ENCODE peak calls at places on chromosomes 2 and 18, in seven cellular contexts. M is WERI-Rb-1; R is tibial artery; C is K562; S is breast epithelium; F is CD8-positive, alpha-beta T cell; H is uterus. K is an unnamed sample.

GRCh38 chr2:67487993-67488392 is 90.9 kb downstream of the ETAA1 start:
- DNase-seq in R (no peak), F (no peak), M (no peak), H (no peak), S (no peak), C (no peak), K (no peak)

GRCh38 chr2:38620282-38620977 is 17.7 kb upstream of the HNRNPLL start:
- DNase-seq in F (no peak), H (no peak), M (no peak), R (no peak), S (no peak), C (no peak), K (no peak)

GRCh38 chr2:166916987-166917386 is 28.7 kb downstream of the XIRP2 start:
- DNase-seq in R (no peak), S (no peak), F (no peak), M (no peak), C (no peak), H (no peak), K (no peak)

GRCh38 chr2:105291981-105292380 is 37.6 kb downstream of the TGFBRAP1 start:
- DNase-seq in F (no peak), S (no peak), H (no peak), C (no peak), M (no peak), R (no peak), K (no peak)

GRCh38 chr2:68368657-68369339 is 3.7 kb downstream of the PLEK start:
- DNase-seq in F (no peak), C (no peak), S (no peak), M (peak), H (no peak), R (no peak), K (no peak)

GRCh38 chr18:8609711-8610441 is 639 bp downstream of the RAB12 start:
- DNase-seq in C (no peak), M (peak), R (no peak), F (no peak), H (peak), S (no peak), K (peak)

GRCh38 chr2:231891514-231891905 is 34.7 kb downstream of the NPPC start:
- DNase-seq in M (no peak), R (no peak), S (no peak), H (no peak), C (peak), F (no peak), K (no peak)

GRCh38 chr18:66558773-66559172 is 45.1 kb downstream of the CDH19 start:
- DNase-seq in H (no peak), R (no peak), F (no peak), M (no peak), S (no peak), C (no peak), K (no peak)

GRCh38 chr2:159118115-159118858 is 149.8 kb downstream of the TANC1 start:
- DNase-seq in M (peak), S (peak), C (peak), F (peak), R (peak), H (peak), K (peak)

GRCh38 chr18:62354171-62354570 is 29.1 kb downstream of the TNFRSF11A start:
- DNase-seq in R (no peak), M (no peak), C (no peak), H (no peak), F (no peak), S (no peak), K (no peak)

GRCh38 chr2:8558096-8558495 is 123.8 kb upstream of the ID2 start:
- DNase-seq in M (peak), S (no peak), F (no peak), H (peak), C (no peak), R (no peak), K (no peak)

GRCh38 chr2:165793161-165793778 is 777 bp downstream of the GALNT3 start:
- DNase-seq in F (no peak), H (no peak), M (no peak), R (no peak), C (no peak), S (peak), K (peak)

GRCh38 chr2:233338969-233339368 is 15.3 kb upstream of the DGKD start:
- DNase-seq in F (no peak), R (no peak), H (no peak), M (no peak), S (no peak), C (no peak), K (no peak)

GRCh38 chr2:181461056-181461630 is 4.0 kb downstream of the ITGA4 start:
- DNase-seq in C (no peak), R (no peak), F (no peak), M (no peak), H (no peak), S (no peak), K (no peak)

GRCh38 chr2:41926614-41927580 is 120.9 kb upstream of the PKDCC start:
- DNase-seq in C (peak), F (no peak), S (peak), R (peak), H (peak), M (no peak), K (no peak)

GRCh38 chr2:202717598-202718310 is 83.0 kb downstream of the FAM117B start:
- DNase-seq in M (no peak), R (no peak), S (no peak), H (no peak), F (no peak), C (no peak), K (no peak)

GRCh38 chr2:196468394-196468793 is 171.1 kb upstream of the CCDC150 start:
- DNase-seq in F (no peak), R (no peak), H (no peak), S (no peak), M (no peak), C (no peak), K (no peak)

GRCh38 chr2:237223208-237223861 is 137.6 kb downstream of the COPS8 start:
- DNase-seq in M (no peak), S (peak), H (peak), R (peak), C (no peak), F (no peak), K (peak)

GRCh38 chr2:159035790-159036411 is 67.5 kb downstream of the TANC1 start:
- DNase-seq in M (peak), S (peak), C (peak), R (no peak), H (peak), F (no peak), K (peak)

GRCh38 chr2:28269019-28269784 is 123.5 kb upstream of the FOSL2 start:
- DNase-seq in M (no peak), R (no peak), H (peak), S (no peak), F (no peak), C (peak), K (peak)

GRCh38 chr2:231696004-231696367 is 12.3 kb upstream of the PTMA start:
- DNase-seq in F (no peak), C (no peak), H (peak), R (peak), S (no peak), M (no peak), K (no peak)

GRCh38 chr2:62586981-62587380 is 81.0 kb upstream of the TMEM17 start:
- DNase-seq in R (no peak), F (no peak), M (no peak), C (no peak), S (no peak), H (no peak), K (no peak)

GRCh38 chr18:7000484-7001096 is 117.0 kb downstream of the LAMA1 start:
- DNase-seq in C (no peak), R (no peak), M (no peak), S (no peak), H (no peak), F (no peak), K (no peak)

GRCh38 chr18:54825626-54826344 is 2.5 kb upstream of the RAB27B start:
- DNase-seq in H (no peak), M (no peak), F (no peak), S (no peak), R (no peak), C (no peak), K (no peak)

GRCh38 chr2:136212426-136213378 is 94.8 kb upstream of the CXCR4 start:
- DNase-seq in H (no peak), R (no peak), F (peak), C (no peak), S (no peak), M (no peak), K (no peak)

GRCh38 chr18:57743008-57743407 is 60.1 kb downstream of the ATP8B1 start:
- DNase-seq in F (no peak), S (no peak), R (no peak), M (no peak), C (no peak), H (no peak), K (no peak)

GRCh38 chr2:221851531-221852045 is 279.5 kb upstream of the EPHA4 start:
- DNase-seq in S (no peak), C (no peak), F (no peak), H (no peak), M (no peak), R (no peak), K (no peak)

GRCh38 chr2:86225581-86225980 is 26.3 kb downstream of the MRPL35 start:
- DNase-seq in H (peak), F (peak), R (peak), S (no peak), C (no peak), M (no peak), K (no peak)

GRCh38 chr2:12202301-12202700 is 455.9 kb downstream of the LPIN1 start:
- DNase-seq in R (no peak), H (no peak), C (no peak), S (peak), M (no peak), F (no peak), K (no peak)

GRCh38 chr2:183950673-183951072 is 647.7 kb upstream of the ZNF804A start:
- DNase-seq in C (no peak), F (no peak), H (no peak), S (no peak), R (no peak), M (no peak), K (no peak)

GRCh38 chr2:20065885-20066602 is 14.6 kb upstream of the LAPTM4A start:
- DNase-seq in M (no peak), C (no peak), R (no peak), H (peak), S (peak), F (no peak), K (no peak)

GRCh38 chr18:68778280-68778875 is 19.5 kb upstream of the CCDC102B start:
- DNase-seq in S (no peak), F (no peak), H (no peak), M (no peak), C (no peak), R (no peak), K (no peak)

GRCh38 chr2:238549866-238550265 is 123.1 kb downstream of the ASB1 start:
- DNase-seq in M (no peak), F (no peak), H (no peak), S (no peak), C (no peak), R (no peak), K (no peak)

DNA sequence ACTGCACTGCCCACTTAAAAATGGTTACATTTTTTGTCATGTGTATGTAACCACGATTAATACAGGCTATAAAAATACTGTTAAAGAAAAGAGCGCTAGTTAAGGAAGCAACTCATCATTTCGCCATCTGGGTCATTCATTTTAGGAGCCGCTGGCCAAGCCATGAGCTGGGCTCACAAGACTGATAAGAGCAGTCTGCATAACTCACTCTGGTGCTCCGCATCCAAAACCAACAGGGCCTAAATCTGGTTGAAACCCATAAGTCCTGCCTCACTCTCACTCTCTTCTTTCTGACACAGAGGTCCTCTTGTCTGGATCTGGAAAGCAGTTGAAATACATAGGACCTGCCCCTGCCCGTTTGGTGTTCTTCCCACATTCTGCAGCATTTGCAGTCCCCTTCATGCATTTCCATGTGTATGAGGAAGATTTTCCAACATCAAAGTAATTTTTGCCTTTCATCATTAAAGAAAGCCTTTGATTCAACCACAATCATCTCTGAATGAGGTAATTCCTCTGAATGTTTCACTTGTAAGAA is 112.0 kb downstream of the VAPA start:
- DNase-seq in F (no peak), H (peak), S (no peak), R (no peak), C (no peak), M (no peak), K (peak)
- H3K4me3 ChIP-seq in F (no peak), H (no peak), S (no peak), R (no peak), C (no peak), M (no peak), K (no peak)

DNA sequence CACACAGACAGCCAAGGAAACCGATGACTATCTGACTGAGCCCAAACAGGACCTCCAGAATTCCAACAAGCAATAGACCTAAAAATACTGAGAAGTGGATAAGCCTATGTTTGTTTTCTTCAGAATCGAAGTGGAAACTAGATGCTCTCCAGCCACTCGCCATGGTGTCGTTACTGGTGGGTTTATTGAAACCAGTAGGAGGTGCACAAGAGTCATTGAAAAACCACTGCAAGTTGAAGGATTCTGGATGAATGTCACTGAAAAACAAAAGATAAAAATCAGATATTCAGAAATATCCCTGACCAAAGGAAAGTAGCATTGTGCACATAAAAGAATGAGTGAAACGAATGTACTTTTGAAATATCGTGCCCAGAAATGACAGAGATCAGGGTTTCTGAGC is 15.3 kb downstream of the TM4SF20 start:
- DNase-seq in R (no peak), H (no peak), M (no peak), F (no peak), C (peak), S (no peak), K (peak)
- TF ChIP-seq CTCF in R (no peak), H (no peak), M (no peak), F (no peak), C (peak), S (no peak), K (peak)

DNA sequence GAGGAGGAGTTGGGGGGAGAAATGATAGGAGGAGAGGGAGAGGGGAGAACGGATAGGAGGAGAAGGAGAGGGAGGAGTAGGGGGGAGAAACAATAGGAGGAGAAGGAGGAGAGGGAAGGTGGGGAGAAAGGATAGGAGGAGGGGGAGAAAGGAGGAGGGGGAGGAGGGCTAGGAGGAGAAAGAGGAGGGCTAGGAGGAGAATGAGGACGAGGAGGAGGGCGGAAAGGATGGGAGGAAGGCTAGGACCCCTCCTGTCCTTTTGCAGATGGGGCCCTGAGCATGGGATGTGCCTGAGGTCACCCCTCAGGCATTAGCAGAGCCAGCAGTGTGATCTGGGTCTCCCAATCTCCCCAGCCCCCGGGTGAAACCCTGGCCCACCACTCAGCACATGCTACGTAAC is 642 bp upstream of the ANO7 start:
- DNase-seq in H (no peak), R (no peak), M (no peak), S (no peak), C (no peak), F (no peak), K (no peak)
- H3K4me3 ChIP-seq in H (no peak), R (no peak), M (no peak), S (no peak), C (no peak), F (no peak), K (no peak)

GRCh38 chr2:48946444-48947048 is 191.0 kb upstream of the LHCGR start:
- DNase-seq in S (peak), F (peak), R (no peak), M (peak), C (peak), H (peak), K (peak)
- TF ChIP-seq CTCF in S (peak), F (peak), R (peak), M (peak), C (peak), H (peak), K (peak)

DNA sequence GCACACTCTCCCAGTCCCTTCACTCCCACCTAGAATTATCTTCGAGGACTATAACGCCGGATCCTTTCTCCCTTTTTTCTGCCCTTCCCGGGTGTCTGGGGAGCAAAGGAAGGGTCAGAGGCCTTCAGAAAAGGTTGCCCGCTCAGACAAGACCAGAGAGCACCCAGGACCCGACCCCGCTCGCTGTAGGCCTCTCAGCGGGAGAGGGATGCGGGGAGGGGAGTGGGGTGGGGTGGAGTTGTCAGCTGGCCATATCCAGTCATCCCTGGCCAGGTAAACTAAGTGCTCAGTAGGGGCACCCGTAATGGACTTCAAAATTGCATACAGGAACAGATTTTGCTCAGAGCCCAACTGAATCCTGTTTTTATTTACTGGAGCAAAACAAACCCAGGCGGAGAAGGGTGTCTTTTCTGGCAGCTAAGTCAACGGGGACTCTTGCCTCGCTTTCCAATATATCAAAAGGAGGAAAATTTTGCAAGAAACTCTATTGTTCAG is 65.0 kb downstream of the NOL4 start:
- DNase-seq in S (no peak), F (no peak), C (no peak), R (no peak), M (no peak), H (no peak), K (no peak)
- H3K4me3 ChIP-seq in S (no peak), F (no peak), C (no peak), R (peak), M (peak), H (no peak), K (peak)

GRCh38 chr2:227932001-227932400 is 60.6 kb downstream of the DAW1 start:
- DNase-seq in R (no peak), C (no peak), F (no peak), M (no peak), S (no peak), H (no peak), K (no peak)

GRCh38 chr2:227933891-227934290 is 62.5 kb downstream of the DAW1 start:
- DNase-seq in H (no peak), S (no peak), F (no peak), R (no peak), C (no peak), M (no peak), K (no peak)

GRCh38 chr2:227932403-227932802 is 61.0 kb downstream of the DAW1 start:
- DNase-seq in H (no peak), F (no peak), C (no peak), M (no peak), S (no peak), R (no peak), K (no peak)
- TF ChIP-seq CTCF in H (no peak), F (no peak), C (no peak), M (no peak), S (no peak), R (no peak), K (no peak)

GRCh38 chr2:219416938-219417337 is 1.2 kb upstream of the DES start:
- DNase-seq in S (no peak), R (no peak), F (no peak), M (no peak), C (no peak), H (peak), K (peak)

GRCh38 chr2:219418155-219418569 is at the start of gene DES:
- DNase-seq in C (no peak), M (no peak), H (peak), F (no peak), S (no peak), R (no peak), K (peak)

GRCh38 chr2:219417374-219417773 is 803 bp upstream of the DES start:
- DNase-seq in H (peak), F (no peak), S (no peak), C (peak), R (no peak), M (no peak), K (peak)

GRCh38 chr2:219419331-219420197 is 1.4 kb downstream of the DES start:
- DNase-seq in S (no peak), H (peak), F (no peak), M (no peak), C (peak), R (no peak), K (no peak)

DNA sequence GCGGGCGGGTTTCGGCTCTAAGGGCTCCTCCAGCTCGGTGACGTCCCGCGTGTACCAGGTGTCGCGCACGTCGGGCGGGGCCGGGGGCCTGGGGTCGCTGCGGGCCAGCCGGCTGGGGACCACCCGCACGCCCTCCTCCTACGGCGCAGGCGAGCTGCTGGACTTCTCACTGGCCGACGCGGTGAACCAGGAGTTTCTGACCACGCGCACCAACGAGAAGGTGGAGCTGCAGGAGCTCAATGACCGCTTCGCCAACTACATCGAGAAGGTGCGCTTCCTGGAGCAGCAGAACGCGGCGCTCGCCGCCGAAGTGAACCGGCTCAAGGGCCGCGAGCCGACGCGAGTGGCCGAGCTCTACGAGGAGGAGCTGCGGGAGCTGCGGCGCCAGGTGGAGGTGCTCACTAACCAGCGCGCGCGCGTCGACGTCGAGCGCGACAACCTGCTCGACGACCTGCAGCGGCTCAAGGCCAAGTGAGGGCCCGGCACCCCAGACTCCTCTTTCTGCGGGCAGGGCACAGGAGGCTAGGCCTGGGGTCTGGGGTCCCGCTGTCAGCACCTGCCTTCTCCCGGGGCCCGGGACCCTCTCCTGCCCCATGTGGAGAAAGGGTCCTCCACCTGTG is 503 bp downstream of the DES start:
- DNase-seq in M (no peak), H (peak), C (no peak), F (no peak), S (no peak), R (no peak), K (peak)
- H3K4me3 ChIP-seq in M (no peak), H (peak), C (no peak), F (no peak), S (peak), R (peak), K (no peak)

GRCh38 chr2:154049561-154049960 is 177.8 kb downstream of the GALNT13 start:
- DNase-seq in F (no peak), R (no peak), H (no peak), M (no peak), C (no peak), S (no peak), K (no peak)
- TF ChIP-seq CTCF in F (no peak), R (no peak), H (no peak), M (no peak), C (no peak), S (no peak), K (no peak)

DNA sequence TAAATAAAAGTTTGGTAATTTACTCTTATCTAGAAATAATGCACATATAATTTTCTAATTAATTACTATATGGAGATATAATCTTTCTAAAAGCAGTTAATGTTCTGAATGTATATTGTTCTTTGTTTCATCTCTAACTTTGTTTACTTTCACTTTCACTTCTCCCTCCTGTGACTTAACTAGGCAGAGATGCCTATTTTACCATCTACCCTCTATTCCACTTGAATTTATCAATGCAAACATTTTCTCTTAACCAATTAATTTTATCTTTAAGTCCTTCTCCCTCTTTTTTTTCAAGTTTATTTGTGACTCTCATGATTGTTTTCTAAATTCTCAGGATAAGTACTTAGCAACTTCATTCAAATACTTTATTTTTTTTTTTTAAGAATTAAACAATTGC is 55.1 kb upstream of the IL1RL1 start:
- DNase-seq in F (no peak), C (no peak), R (no peak), S (no peak), H (no peak), M (no peak), K (no peak)
- H3K4me3 ChIP-seq in F (no peak), C (no peak), R (no peak), S (no peak), H (no peak), M (no peak), K (no peak)